ENCODE peak calls at places on chromosome 21, in five cellular contexts. Z, H, S, I and B are unnamed samples. For H3K27me3, the result is how much of the 10 kb centered on the place peaks cover.

GRCh38 chr21:19684328-19684727 is 1280.7 kb upstream of the TMPRSS15 start:
- DNase-seq in Z (no peak), H (no peak), S (no peak), I (no peak), B (no peak)

GRCh38 chr21:34880401-34880800 is 168.7 kb downstream of the RUNX1 start:
- DNase-seq in Z (no peak), H (no peak), S (no peak), I (no peak), B (no peak)

GRCh38 chr21:34313116-34313515 is 50.7 kb upstream of the KCNE2 start:
- DNase-seq in Z (peak), H (no peak), S (no peak), I (no peak), B (no peak)

GRCh38 chr21:28752131-28752530 is 240.5 kb downstream of the LTN1 start:
- DNase-seq in Z (no peak), H (no peak), S (no peak), I (no peak), B (no peak)

GRCh38 chr21:29892379-29892778 is 47.4 kb downstream of the GRIK1 start:
- DNase-seq in Z (no peak), H (no peak), S (no peak), I (no peak), B (no peak)

GRCh38 chr21:14876464-14876863 is 188.3 kb downstream of the NRIP1 start:
- DNase-seq in Z (no peak), H (no peak), S (no peak), I (no peak), B (no peak)

GRCh38 chr21:17446737-17447136 is 66.1 kb upstream of the CXADR start:
- DNase-seq in Z (no peak), H (no peak), S (no peak), I (no peak), B (no peak)

GRCh38 chr21:14989359-14989758 is 75.4 kb downstream of the NRIP1 start:
- DNase-seq in Z (peak), H (peak), S (no peak), I (no peak), B (no peak)

GRCh38 chr21:29501451-29501850 is 202.7 kb downstream of the BACH1 start:
- DNase-seq in Z (peak), H (no peak), S (no peak), I (no peak), B (no peak)

GRCh38 chr21:31700040-31700439 is 31.9 kb downstream of the SCAF4 start:
- DNase-seq in Z (no peak), H (no peak), S (no peak), I (no peak), B (no peak)

GRCh38 chr21:34498623-34499022 is 13.4 kb downstream of the KCNE1 start:
- DNase-seq in Z (peak), H (no peak), S (no peak), I (no peak), B (no peak)

GRCh38 chr21:25179116-25179515 is 428.2 kb downstream of the MRPL39 start:
- DNase-seq in Z (peak), H (no peak), S (no peak), I (no peak), B (no peak)

GRCh38 chr21:37367758-37368535 is 1.4 kb downstream of the DYRK1A start:
- DNase-seq in Z (peak), H (peak), S (peak), I (peak), B (peak)

GRCh38 chr21:27505516-27505915 is 538.6 kb upstream of the ADAMTS5 start:
- DNase-seq in Z (peak), H (no peak), S (no peak), I (no peak), B (no peak)

GRCh38 chr21:30209571-30209970 is 6.3 kb downstream of the CLDN8 start:
- DNase-seq in Z (no peak), H (no peak), S (no peak), I (no peak), B (no peak)

GRCh38 chr21:33011462-33011861 is 14.3 kb upstream of the OLIG2 start:
- DNase-seq in Z (peak), H (no peak), S (no peak), I (no peak), B (no peak)

GRCh38 chr21:30434033-30434631 is 4.1 kb downstream of the KRTAP13-4 start:
- DNase-seq in Z (no peak), H (no peak), S (peak), I (no peak), B (no peak)

GRCh38 chr21:27582246-27582945 is 615.5 kb upstream of the ADAMTS5 start:
- DNase-seq in Z (peak), H (no peak), S (no peak), I (no peak), B (no peak)

GRCh38 chr21:29726061-29726460 is 213.7 kb downstream of the GRIK1 start:
- DNase-seq in Z (no peak), H (no peak), S (no peak), I (no peak), B (no peak)

GRCh38 chr21:17003763-17004373 is 509.0 kb upstream of the CXADR start:
- DNase-seq in Z (peak), H (no peak), S (no peak), I (no peak), B (no peak)

GRCh38 chr21:33685613-33686197 is 43.4 kb downstream of the ITSN1 start:
- DNase-seq in Z (peak), H (no peak), S (no peak), I (no peak), B (no peak)

GRCh38 chr21:27258756-27259429 is 292.0 kb upstream of the ADAMTS5 start:
- DNase-seq in Z (no peak), H (no peak), S (no peak), I (no peak), B (no peak)

GRCh38 chr21:20254964-20255363 is 743.2 kb upstream of the NCAM2 start:
- DNase-seq in Z (no peak), H (no peak), S (no peak), I (no peak), B (no peak)

GRCh38 chr21:31282095-31282709 is 61.9 kb downstream of the TIAM1 start:
- DNase-seq in Z (peak), H (peak), S (peak), I (no peak), B (no peak)

GRCh38 chr21:37564924-37565529 is 198.5 kb downstream of the DYRK1A start:
- DNase-seq in Z (peak), H (no peak), S (no peak), I (no peak), B (peak)

GRCh38 chr21:34630536-34631143 is 15.7 kb upstream of the RCAN1 start:
- DNase-seq in Z (peak), H (no peak), S (no peak), I (no peak), B (no peak)

GRCh38 chr21:14841511-14842472 is 223.0 kb downstream of the NRIP1 start:
- DNase-seq in Z (no peak), H (no peak), S (no peak), I (no peak), B (no peak)

GRCh38 chr21:37372127-37372731 is 5.7 kb downstream of the DYRK1A start:
- DNase-seq in Z (no peak), H (no peak), S (no peak), I (no peak), B (no peak)

GRCh38 chr21:21801921-21802320 is 803.7 kb downstream of the NCAM2 start:
- DNase-seq in Z (no peak), H (no peak), S (no peak), I (no peak), B (no peak)

GRCh38 chr21:34877485-34878128 is 171.5 kb downstream of the RUNX1 start:
- DNase-seq in Z (no peak), H (no peak), S (peak), I (no peak), B (peak)

GRCh38 chr21:42236014-42236413 is 17.1 kb downstream of the ABCG1 start:
- DNase-seq in Z (no peak), H (peak), S (peak), I (no peak), B (no peak)

GRCh38 chr21:42235593-42235992 is 16.7 kb downstream of the ABCG1 start:
- DNase-seq in Z (no peak), H (no peak), S (no peak), I (no peak), B (no peak)

GRCh38 chr21:42234026-42234425 is 15.1 kb downstream of the ABCG1 start:
- DNase-seq in Z (no peak), H (no peak), S (no peak), I (no peak), B (no peak)

GRCh38 chr21:42233067-42233981 is 14.4 kb downstream of the ABCG1 start:
- DNase-seq in Z (peak), H (peak), S (peak), I (peak), B (peak)

GRCh38 chr21:42234464-42235241 is 15.7 kb downstream of the ABCG1 start:
- DNase-seq in Z (peak), H (peak), S (peak), I (peak), B (peak)
- TF ChIP-seq POLR2A in Z (no peak), H (no peak), S (no peak), I (no peak), B (peak)

GRCh38 chr21:44583800-44584147 is 3.4 kb upstream of the KRTAP10-5 start:
- DNase-seq in Z (no peak), H (no peak), S (no peak), I (no peak), B (no peak)

GRCh38 chr21:44582980-44583799 is 2.8 kb upstream of the KRTAP10-5 start:
- DNase-seq in Z (no peak), H (no peak), S (no peak), I (no peak), B (no peak)

GRCh38 chr21:44579833-44580144 is 615 bp downstream of the KRTAP10-5 start:
- DNase-seq in Z (no peak), H (no peak), S (no peak), I (no peak), B (no peak)

GRCh38 chr21:44581158-44581557 is 754 bp upstream of the KRTAP10-5 start:
- DNase-seq in Z (no peak), H (no peak), S (no peak), I (no peak), B (no peak)

DNA sequence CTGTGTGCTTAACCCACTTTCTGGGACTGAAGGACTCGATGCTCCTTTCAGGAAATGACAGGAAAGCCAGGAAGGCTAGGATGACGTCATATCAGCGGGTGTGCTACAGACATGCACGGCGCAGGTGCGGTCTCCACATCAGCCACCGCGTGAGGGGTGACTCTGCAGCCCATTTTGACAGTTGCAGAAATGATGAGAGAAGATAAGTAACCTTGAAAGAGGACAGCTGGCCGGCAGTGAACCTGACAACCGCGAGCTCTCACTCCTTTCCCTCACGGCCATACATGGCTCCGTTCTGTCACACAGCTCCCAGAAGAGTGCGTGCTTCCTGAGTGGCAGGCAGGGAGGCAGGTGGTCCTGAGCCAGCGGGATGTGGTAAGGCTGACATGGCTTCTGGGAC is 1.7 kb upstream of the KRTAP10-5 start:
- DNase-seq in Z (no peak), H (no peak), S (no peak), I (no peak), B (no peak)
- H3K27me3 ChIP-seq in Z (under half), H (under half), S (under half), I (under half), B (under half)

DNA sequence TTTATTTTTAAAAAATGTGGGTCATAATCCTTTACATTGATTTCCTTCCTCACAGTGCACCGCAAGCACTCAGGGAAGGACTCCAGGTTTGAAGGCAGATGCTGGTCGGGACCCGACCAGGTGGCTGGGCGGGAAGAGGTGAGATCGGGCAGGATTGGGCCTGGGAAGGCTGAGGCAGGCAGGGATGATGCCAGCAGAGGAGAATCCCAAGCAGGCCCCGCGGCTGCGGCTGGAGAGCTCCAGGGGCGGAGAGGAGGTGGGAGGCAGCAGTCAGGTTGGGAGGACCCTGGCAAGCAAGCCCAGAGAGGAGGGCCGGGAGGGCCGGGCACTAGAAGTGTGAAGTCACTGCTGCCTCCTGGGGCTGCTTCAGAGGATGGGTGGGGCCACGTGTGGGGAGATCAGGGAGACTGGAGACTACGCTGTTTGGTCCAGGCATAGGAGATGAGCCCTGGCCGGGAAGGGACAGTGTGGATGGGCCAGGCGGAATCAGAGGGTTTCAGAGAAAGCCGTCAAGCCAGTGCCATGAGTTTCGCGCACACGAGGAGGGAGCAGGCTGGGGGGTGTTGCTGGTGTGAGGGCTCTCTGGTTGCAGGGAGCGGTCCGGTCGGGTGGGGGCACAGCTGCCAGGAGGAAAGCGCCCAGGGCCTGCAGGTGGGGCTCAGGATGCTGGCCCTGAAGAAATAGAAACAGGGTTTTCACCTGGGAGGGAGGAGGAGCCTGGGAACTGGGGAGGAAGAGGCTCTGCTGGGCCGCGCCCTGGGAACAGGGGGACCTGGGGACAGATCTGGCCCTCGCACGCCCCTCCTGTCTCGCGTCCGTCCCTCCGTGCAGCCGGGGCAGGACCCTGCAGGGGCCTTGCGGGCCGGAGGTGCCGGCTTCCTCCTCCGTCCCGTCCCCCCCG is 890 bp upstream of the COL18A1 start:
- DNase-seq in Z (peak), H (peak), S (no peak), I (no peak), B (peak)
- TF ChIP-seq POLR2A in Z (no peak), H (no peak), S (no peak), I (no peak), B (no peak)

GRCh38 chr21:44998621-44999427 is 59.0 kb downstream of the SLX9 start:
- DNase-seq in Z (no peak), H (peak), S (no peak), I (no peak), B (peak)
- H3K27me3 ChIP-seq in Z (under half), H (under half), S (under half), I (under half), B (under half)

GRCh38 chr21:38766987-38767722 is 38.6 kb upstream of the ETS2 start:
- DNase-seq in Z (no peak), H (no peak), S (peak), I (peak), B (no peak)
- TF ChIP-seq POLR2A in Z (no peak), H (no peak), S (no peak), I (peak), B (peak)

GRCh38 chr21:42635848-42636534 is 17.4 kb upstream of the PDE9A start:
- DNase-seq in Z (no peak), H (no peak), S (no peak), I (no peak), B (peak)
- H3K27me3 ChIP-seq in Z (under half), H (under half), S (under half), I (under half), B (under half)

GRCh38 chr21:36155603-36156338 is 853 bp upstream of the DOP1B start:
- DNase-seq in Z (no peak), H (no peak), S (peak), I (no peak), B (peak)

GRCh38 chr21:36159356-36159921 is 2.8 kb downstream of the DOP1B start:
- DNase-seq in Z (no peak), H (no peak), S (peak), I (no peak), B (no peak)

GRCh38 chr21:36160850-36161178 is 4.2 kb downstream of the DOP1B start:
- DNase-seq in Z (no peak), H (no peak), S (no peak), I (no peak), B (no peak)

GRCh38 chr21:36156339-36156814 is 247 bp upstream of the DOP1B start:
- DNase-seq in Z (peak), H (peak), S (peak), I (peak), B (peak)

GRCh38 chr21:36156815-36157670 is at the start of gene DOP1B:
- DNase-seq in Z (no peak), H (peak), S (no peak), I (peak), B (no peak)
- TF ChIP-seq POLR2A in Z (no peak), H (no peak), S (no peak), I (peak), B (peak)